ENCODE peak calls at places on chromosomes 11 and 22, in seven cellular contexts. N, U, H, K, E, I and Q are unnamed samples.

GRCh38 chr22:26584010-26584409 is 5.9 kb downstream of the TPST2 start:
- DNase-seq in N (no peak), U (no peak), H (no peak), K (no peak), E (no peak), I (no peak), Q (no peak)

GRCh38 chr11:67644042-67644441 is 4.5 kb upstream of the TBX10 start:
- DNase-seq in N (no peak), U (no peak), H (peak), K (no peak), E (no peak), I (peak), Q (no peak)

GRCh38 chr11:126084608-126084912 is 21.9 kb upstream of the CDON start:
- DNase-seq in N (no peak), U (no peak), H (no peak), K (no peak), E (no peak), I (no peak), Q (no peak)

GRCh38 chr11:78767409-78767932 is 192.8 kb upstream of the NARS2 start:
- DNase-seq in N (no peak), U (no peak), H (no peak), K (no peak), E (no peak), I (no peak), Q (no peak)

GRCh38 chr22:23386245-23386631 is 193.9 kb downstream of the IGLL1 start:
- DNase-seq in N (no peak), U (no peak), H (no peak), K (no peak), E (no peak), I (no peak), Q (no peak)

GRCh38 chr11:62889484-62890437 is 9.1 kb downstream of the SLC3A2 start:
- DNase-seq in N (peak), U (peak), H (peak), K (peak), E (no peak), I (peak), Q (no peak)

GRCh38 chr22:38214248-38215056 is 12.7 kb downstream of the MAFF start:
- DNase-seq in N (peak), U (peak), H (no peak), K (peak), E (no peak), I (peak), Q (peak)

GRCh38 chr22:31828739-31829138 is 74.9 kb downstream of the DEPDC5 start:
- DNase-seq in N (no peak), U (no peak), H (no peak), K (peak), E (no peak), I (no peak), Q (no peak)

GRCh38 chr11:36108812-36109498 is 165.1 kb downstream of the LDLRAD3 start:
- DNase-seq in N (no peak), U (no peak), H (no peak), K (no peak), E (no peak), I (no peak), Q (no peak)

GRCh38 chr11:112343368-112344039 is 82.8 kb upstream of the PLET1 start:
- DNase-seq in N (no peak), U (no peak), H (no peak), K (peak), E (no peak), I (no peak), Q (no peak)

GRCh38 chr11:111335596-111335995 is 37.2 kb downstream of the POU2AF3 start:
- DNase-seq in N (no peak), U (no peak), H (no peak), K (no peak), E (no peak), I (no peak), Q (no peak)

GRCh38 chr22:50670513-50670912 is 2.1 kb upstream of the SHANK3 start:
- DNase-seq in N (no peak), U (no peak), H (no peak), K (peak), E (no peak), I (no peak), Q (no peak)

GRCh38 chr11:107102692-107103463 is 84.6 kb upstream of the GUCY1A2 start:
- DNase-seq in N (no peak), U (no peak), H (no peak), K (no peak), E (no peak), I (no peak), Q (no peak)

GRCh38 chr11:12674936-12675696 is 895 bp downstream of the TEAD1 start:
- DNase-seq in N (no peak), U (no peak), H (no peak), K (peak), E (no peak), I (peak), Q (no peak)

GRCh38 chr22:28873183-28873964 is 10.0 kb upstream of the ZNRF3 start:
- DNase-seq in N (no peak), U (no peak), H (no peak), K (no peak), E (no peak), I (no peak), Q (no peak)

GRCh38 chr11:104490182-104490581 is 326.2 kb upstream of the PDGFD start:
- DNase-seq in N (no peak), U (no peak), H (no peak), K (no peak), E (no peak), I (no peak), Q (no peak)

GRCh38 chr11:1567052-1567720 is 4.9 kb downstream of the DUSP8 start:
- DNase-seq in N (no peak), U (no peak), H (no peak), K (no peak), E (no peak), I (no peak), Q (no peak)

GRCh38 chr11:78414321-78415051 is 3.1 kb downstream of the GAB2 start:
- DNase-seq in N (no peak), U (no peak), H (no peak), K (peak), E (no peak), I (peak), Q (peak)

GRCh38 chr11:75155570-75156422 is 4.9 kb downstream of the SLCO2B1 start:
- DNase-seq in N (no peak), U (no peak), H (no peak), K (no peak), E (no peak), I (peak), Q (no peak)

GRCh38 chr22:33163815-33164214 is 105.6 kb upstream of the SYN3 start:
- DNase-seq in N (no peak), U (no peak), H (no peak), K (no peak), E (no peak), I (no peak), Q (no peak)

DNA sequence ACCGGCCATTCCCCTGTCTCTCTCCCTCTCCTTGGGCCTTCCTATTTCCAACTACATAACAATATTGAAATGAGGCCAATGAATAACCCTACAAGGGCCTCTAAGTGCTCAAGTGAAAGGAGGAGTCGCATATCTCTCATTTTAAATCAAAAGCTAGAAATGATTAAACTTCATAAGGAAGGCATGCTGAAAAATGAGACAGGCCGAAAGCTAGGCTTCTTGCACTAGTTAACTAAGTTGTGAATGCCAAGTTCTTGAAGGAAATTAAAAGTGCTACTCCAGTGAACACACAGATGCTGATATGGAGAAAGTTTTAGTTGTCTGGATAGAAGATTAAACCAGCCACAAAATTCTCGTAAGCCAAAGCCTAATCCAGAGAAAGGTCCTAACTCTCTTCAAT is 109.2 kb downstream of the TSPAN18 start:
- DNase-seq in N (no peak), U (no peak), H (no peak), K (no peak), E (no peak), I (no peak), Q (no peak)
- TF ChIP-seq CTCF in N (no peak), U (no peak), H (no peak), K (no peak), E (no peak), I (no peak), Q (no peak)

DNA sequence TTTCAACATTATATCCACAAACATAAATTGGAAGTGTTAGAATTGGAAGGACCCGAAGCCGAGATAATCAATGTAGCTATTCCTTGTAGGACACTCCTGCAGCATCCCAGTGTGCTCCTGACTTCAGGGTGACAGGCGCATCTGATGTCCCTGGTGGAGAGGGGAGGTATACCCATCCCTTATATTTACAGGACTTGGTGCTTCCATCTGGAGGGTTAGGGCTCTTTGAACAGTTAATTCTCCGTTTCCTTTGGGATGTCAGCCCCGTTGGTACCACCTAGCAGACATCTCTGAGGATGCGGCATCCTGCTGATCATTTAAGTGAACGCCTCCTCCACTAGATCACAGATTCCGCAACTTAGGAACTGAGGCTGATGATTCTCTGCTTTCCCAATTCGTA is 451.3 kb downstream of the OPCML start:
- DNase-seq in N (no peak), U (no peak), H (no peak), K (no peak), E (no peak), I (no peak), Q (no peak)
- TF ChIP-seq CTCF in N (no peak), U (no peak), H (no peak), K (no peak), E (no peak), I (no peak), Q (no peak)

DNA sequence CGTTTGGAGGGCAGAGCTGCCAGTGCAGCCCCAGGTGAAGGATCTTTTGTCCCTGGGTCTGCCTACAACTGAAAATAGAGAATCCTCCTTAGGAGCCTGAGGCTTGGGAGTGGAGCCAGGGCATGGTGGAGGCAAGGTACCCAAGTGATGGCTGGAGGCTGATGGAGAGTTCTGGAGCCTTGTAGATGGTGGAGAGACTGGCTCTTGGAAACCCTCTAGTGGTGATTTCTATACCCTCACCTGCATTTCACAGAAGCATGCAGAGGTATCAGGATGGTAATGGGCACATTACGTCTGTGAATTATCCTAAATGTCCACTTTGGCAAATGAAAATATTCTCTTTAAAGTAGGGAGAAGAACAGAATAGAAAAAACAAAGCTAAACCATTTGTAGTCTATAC is 44.4 kb downstream of the INSC start:
- DNase-seq in N (peak), U (peak), H (peak), K (peak), E (no peak), I (peak), Q (peak)
- TF ChIP-seq CTCF in N (no peak), U (peak), H (peak), K (peak), E (peak), I (peak), Q (peak)

DNA sequence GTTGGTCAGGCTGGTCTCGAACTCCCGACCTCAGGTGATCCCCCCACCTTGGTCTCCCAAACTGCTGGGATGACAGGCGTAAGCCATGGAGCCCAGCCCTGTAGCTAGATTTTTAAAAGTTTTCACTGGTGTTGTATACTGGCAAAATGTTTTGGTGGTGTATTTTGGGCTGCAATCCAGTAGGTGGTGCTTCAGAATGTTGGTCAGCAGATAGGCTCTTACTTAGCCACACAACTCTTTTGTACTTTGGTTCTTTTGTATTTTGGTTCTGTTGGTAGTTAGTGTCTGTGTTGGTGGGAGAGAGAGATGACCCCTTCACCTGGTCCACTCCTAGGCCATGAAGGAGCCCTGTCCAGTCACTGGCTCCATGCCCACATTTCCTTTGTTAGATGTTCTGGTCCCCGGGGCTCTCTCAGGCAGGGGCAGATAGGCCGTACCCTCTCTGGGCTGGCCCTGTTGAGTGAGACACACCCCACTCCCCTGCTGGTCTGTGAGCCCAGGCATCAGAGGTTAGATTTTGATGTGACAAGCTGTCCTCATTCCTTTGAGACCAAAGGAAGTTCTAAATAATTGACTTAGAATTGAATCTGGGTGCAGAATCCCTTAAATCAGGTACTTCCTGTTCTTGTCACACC is 123.8 kb downstream of the DDX10 start:
- DNase-seq in N (no peak), U (peak), H (no peak), K (peak), E (peak), I (peak), Q (no peak)
- TF ChIP-seq CTCF in N (no peak), U (peak), H (no peak), K (peak), E (peak), I (peak), Q (peak)

DNA sequence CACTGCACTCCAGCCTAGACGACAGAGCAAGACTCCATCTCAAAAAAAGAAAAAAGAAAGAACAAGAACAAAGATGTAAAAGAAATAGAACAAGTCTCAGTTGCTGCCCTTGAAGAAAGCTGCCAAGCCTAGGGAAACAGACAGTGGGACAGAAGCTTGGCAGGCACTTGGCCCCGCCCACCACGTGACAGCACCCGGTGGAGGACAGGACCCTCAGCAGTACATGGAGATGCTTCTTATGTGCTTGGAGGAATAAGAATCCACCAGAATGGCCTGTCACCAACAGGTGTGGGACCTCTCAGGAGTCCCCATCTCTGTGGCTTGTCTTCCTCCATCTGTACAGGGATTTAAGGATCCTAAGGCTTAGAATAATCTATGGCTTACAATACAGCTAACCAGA is 7.6 kb upstream of the TMPRSS6 start:
- DNase-seq in N (no peak), U (no peak), H (no peak), K (no peak), E (no peak), I (no peak), Q (no peak)
- TF ChIP-seq CTCF in N (no peak), U (no peak), H (no peak), K (no peak), E (no peak), I (no peak), Q (no peak)

GRCh38 chr11:8357505-8357888 is 93.8 kb upstream of the LMO1 start:
- DNase-seq in N (no peak), U (no peak), H (no peak), K (no peak), E (no peak), I (no peak), Q (no peak)
- TF ChIP-seq CTCF in N (no peak), U (no peak), H (no peak), K (no peak), E (no peak), I (no peak), Q (no peak)

GRCh38 chr11:5274340-5274739 is 4.6 kb upstream of the HBE1 start:
- DNase-seq in N (no peak), U (no peak), H (no peak), K (no peak), E (no peak), I (no peak), Q (no peak)
- TF ChIP-seq CTCF in N (no peak), U (no peak), H (no peak), K (no peak), E (no peak), I (no peak), Q (no peak)

GRCh38 chr11:73170140-73170539 is 28.0 kb upstream of the FCHSD2 start:
- DNase-seq in N (no peak), U (no peak), H (no peak), K (no peak), E (no peak), I (no peak), Q (no peak)
- TF ChIP-seq CTCF in N (no peak), U (no peak), H (no peak), K (no peak), E (no peak), I (no peak), Q (no peak)